ENCODE peak calls at places on chromosome 22, in nine cellular contexts. One of them, this sample, is unnamed.

GRCh38 chr22:20111045-20111688 is 4.7 kb upstream of the RANBP1 start:
- DNase-seq in A549: peak
- DNase-seq in stomach: no peak
- DNase-seq in body of pancreas: no peak
- DNase-seq in astrocyte of the spinal cord: peak
- DNase-seq in dorsolateral prefrontal cortex: no peak
- DNase-seq in fibroblast of mammary gland: peak
- DNase-seq in GM20000: peak
- DNase-seq in CD8-positive, alpha-beta T cell: peak
- DNase-seq in this sample: no peak

GRCh38 chr22:40147388-40148176 is 30.1 kb upstream of the TNRC6B start:
- DNase-seq in A549: no peak
- DNase-seq in stomach: no peak
- DNase-seq in body of pancreas: no peak
- DNase-seq in astrocyte of the spinal cord: no peak
- DNase-seq in dorsolateral prefrontal cortex: no peak
- DNase-seq in fibroblast of mammary gland: no peak
- DNase-seq in GM20000: no peak
- DNase-seq in CD8-positive, alpha-beta T cell: no peak
- DNase-seq in this sample: peak

GRCh38 chr22:49964493-49965290 is 4.1 kb downstream of the PIM3 start:
- DNase-seq in A549: no peak
- DNase-seq in stomach: peak
- DNase-seq in body of pancreas: no peak
- DNase-seq in astrocyte of the spinal cord: no peak
- DNase-seq in dorsolateral prefrontal cortex: no peak
- DNase-seq in fibroblast of mammary gland: no peak
- DNase-seq in GM20000: no peak
- DNase-seq in CD8-positive, alpha-beta T cell: no peak
- DNase-seq in this sample: no peak

GRCh38 chr22:23632178-23632577 is at the start of gene DRICH1:
- DNase-seq in A549: no peak
- DNase-seq in stomach: no peak
- DNase-seq in body of pancreas: no peak
- DNase-seq in astrocyte of the spinal cord: no peak
- DNase-seq in dorsolateral prefrontal cortex: no peak
- DNase-seq in fibroblast of mammary gland: no peak
- DNase-seq in GM20000: no peak
- DNase-seq in CD8-positive, alpha-beta T cell: peak
- DNase-seq in this sample: no peak

GRCh38 chr22:21738081-21738480 is 2.5 kb upstream of the YPEL1 start:
- DNase-seq in A549: no peak
- DNase-seq in stomach: no peak
- DNase-seq in body of pancreas: no peak
- DNase-seq in astrocyte of the spinal cord: no peak
- DNase-seq in dorsolateral prefrontal cortex: no peak
- DNase-seq in fibroblast of mammary gland: no peak
- DNase-seq in GM20000: no peak
- DNase-seq in CD8-positive, alpha-beta T cell: no peak
- DNase-seq in this sample: no peak

GRCh38 chr22:27748355-27749168 is 53.0 kb downstream of the MN1 start:
- DNase-seq in A549: no peak
- DNase-seq in stomach: no peak
- DNase-seq in body of pancreas: peak
- DNase-seq in astrocyte of the spinal cord: peak
- DNase-seq in dorsolateral prefrontal cortex: no peak
- DNase-seq in fibroblast of mammary gland: peak
- DNase-seq in GM20000: no peak
- DNase-seq in CD8-positive, alpha-beta T cell: no peak
- DNase-seq in this sample: no peak

GRCh38 chr22:50262973-50263617 is 1.6 kb upstream of the MAPK12 start:
- DNase-seq in A549: no peak
- DNase-seq in stomach: no peak
- DNase-seq in body of pancreas: no peak
- DNase-seq in astrocyte of the spinal cord: no peak
- DNase-seq in dorsolateral prefrontal cortex: no peak
- DNase-seq in fibroblast of mammary gland: no peak
- DNase-seq in GM20000: no peak
- DNase-seq in CD8-positive, alpha-beta T cell: no peak
- DNase-seq in this sample: no peak

GRCh38 chr22:50078246-50078645 is 7.0 kb downstream of the MLC1 start:
- DNase-seq in A549: no peak
- DNase-seq in stomach: no peak
- DNase-seq in body of pancreas: no peak
- DNase-seq in astrocyte of the spinal cord: no peak
- DNase-seq in dorsolateral prefrontal cortex: no peak
- DNase-seq in fibroblast of mammary gland: no peak
- DNase-seq in GM20000: no peak
- DNase-seq in CD8-positive, alpha-beta T cell: no peak
- DNase-seq in this sample: no peak

GRCh38 chr22:42623301-42623751 is 8.6 kb upstream of the POLDIP3 start:
- DNase-seq in A549: no peak
- DNase-seq in stomach: peak
- DNase-seq in body of pancreas: no peak
- DNase-seq in astrocyte of the spinal cord: no peak
- DNase-seq in dorsolateral prefrontal cortex: no peak
- DNase-seq in fibroblast of mammary gland: no peak
- DNase-seq in GM20000: peak
- DNase-seq in CD8-positive, alpha-beta T cell: no peak
- DNase-seq in this sample: no peak

GRCh38 chr22:42313804-42314581 is 43.5 kb upstream of the TCF20 start:
- DNase-seq in A549: peak
- DNase-seq in stomach: peak
- DNase-seq in body of pancreas: peak
- DNase-seq in astrocyte of the spinal cord: peak
- DNase-seq in dorsolateral prefrontal cortex: no peak
- DNase-seq in fibroblast of mammary gland: peak
- DNase-seq in GM20000: peak
- DNase-seq in CD8-positive, alpha-beta T cell: peak
- DNase-seq in this sample: peak

GRCh38 chr22:29734853-29735252 is 15.1 kb downstream of the CABP7 start:
- DNase-seq in A549: no peak
- DNase-seq in stomach: no peak
- DNase-seq in body of pancreas: no peak
- DNase-seq in astrocyte of the spinal cord: no peak
- DNase-seq in dorsolateral prefrontal cortex: no peak
- DNase-seq in fibroblast of mammary gland: no peak
- DNase-seq in GM20000: no peak
- DNase-seq in CD8-positive, alpha-beta T cell: no peak
- DNase-seq in this sample: no peak

GRCh38 chr22:44193537-44193896 is 12.8 kb downstream of the PARVG start:
- DNase-seq in A549: no peak
- DNase-seq in stomach: no peak
- DNase-seq in body of pancreas: no peak
- DNase-seq in astrocyte of the spinal cord: no peak
- DNase-seq in dorsolateral prefrontal cortex: no peak
- DNase-seq in fibroblast of mammary gland: no peak
- DNase-seq in GM20000: no peak
- DNase-seq in CD8-positive, alpha-beta T cell: no peak
- DNase-seq in this sample: no peak

GRCh38 chr22:32958021-32958420 is 100.2 kb downstream of the SYN3 start:
- DNase-seq in A549: no peak
- DNase-seq in stomach: no peak
- DNase-seq in body of pancreas: no peak
- DNase-seq in astrocyte of the spinal cord: no peak
- DNase-seq in dorsolateral prefrontal cortex: no peak
- DNase-seq in fibroblast of mammary gland: no peak
- DNase-seq in GM20000: no peak
- DNase-seq in CD8-positive, alpha-beta T cell: no peak
- DNase-seq in this sample: no peak
- TF ChIP-seq CTCF in A549: no peak
- TF ChIP-seq CTCF in stomach: no peak
- TF ChIP-seq CTCF in body of pancreas: no peak
- TF ChIP-seq CTCF in astrocyte of the spinal cord: no peak
- TF ChIP-seq CTCF in dorsolateral prefrontal cortex: no peak
- TF ChIP-seq CTCF in fibroblast of mammary gland: no peak
- TF ChIP-seq CTCF in GM20000: no peak
- TF ChIP-seq CTCF in CD8-positive, alpha-beta T cell: no peak
- TF ChIP-seq CTCF in this sample: no peak

GRCh38 chr22:46108564-46109473 is 41.5 kb upstream of the PPARA start:
- DNase-seq in A549: no peak
- DNase-seq in stomach: peak
- DNase-seq in body of pancreas: peak
- DNase-seq in astrocyte of the spinal cord: no peak
- DNase-seq in dorsolateral prefrontal cortex: no peak
- DNase-seq in fibroblast of mammary gland: peak
- DNase-seq in GM20000: no peak
- DNase-seq in CD8-positive, alpha-beta T cell: no peak
- DNase-seq in this sample: no peak
- TF ChIP-seq CTCF in A549: no peak
- TF ChIP-seq CTCF in stomach: no peak
- TF ChIP-seq CTCF in body of pancreas: no peak
- TF ChIP-seq CTCF in astrocyte of the spinal cord: no peak
- TF ChIP-seq CTCF in dorsolateral prefrontal cortex: no peak
- TF ChIP-seq CTCF in fibroblast of mammary gland: no peak
- TF ChIP-seq CTCF in GM20000: no peak
- TF ChIP-seq CTCF in CD8-positive, alpha-beta T cell: no peak
- TF ChIP-seq CTCF in this sample: no peak

DNA sequence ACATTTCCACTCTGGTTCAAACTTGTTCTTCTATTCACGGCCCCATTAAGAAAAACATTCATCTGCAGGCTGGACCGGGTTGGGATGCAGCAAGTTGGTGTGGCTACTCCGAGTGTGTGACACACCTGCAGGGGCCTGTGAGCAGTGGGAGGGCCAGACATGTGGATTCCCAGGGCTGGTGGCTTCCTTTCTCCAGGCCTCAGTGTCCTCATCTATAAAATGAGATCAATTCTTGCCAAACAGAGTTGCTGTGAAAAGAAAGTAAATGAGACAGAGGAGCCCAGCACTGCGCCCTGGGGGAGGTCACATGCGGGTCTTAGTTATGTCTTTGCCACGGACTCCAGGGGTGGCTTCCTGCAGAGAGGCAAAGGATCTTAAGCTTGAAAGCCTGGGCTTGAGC is 5.2 kb downstream of the MICALL1 start:
- DNase-seq in A549: no peak
- DNase-seq in stomach: no peak
- DNase-seq in body of pancreas: no peak
- DNase-seq in astrocyte of the spinal cord: no peak
- DNase-seq in dorsolateral prefrontal cortex: no peak
- DNase-seq in fibroblast of mammary gland: no peak
- DNase-seq in GM20000: no peak
- DNase-seq in CD8-positive, alpha-beta T cell: no peak
- DNase-seq in this sample: no peak
- TF ChIP-seq CTCF in A549: no peak
- TF ChIP-seq CTCF in stomach: no peak
- TF ChIP-seq CTCF in body of pancreas: no peak
- TF ChIP-seq CTCF in astrocyte of the spinal cord: no peak
- TF ChIP-seq CTCF in dorsolateral prefrontal cortex: no peak
- TF ChIP-seq CTCF in fibroblast of mammary gland: no peak
- TF ChIP-seq CTCF in GM20000: no peak
- TF ChIP-seq CTCF in CD8-positive, alpha-beta T cell: no peak
- TF ChIP-seq CTCF in this sample: no peak

GRCh38 chr22:35352214-35353111 is 28.4 kb upstream of the HMOX1 start:
- DNase-seq in A549: peak
- DNase-seq in stomach: peak
- DNase-seq in body of pancreas: peak
- DNase-seq in astrocyte of the spinal cord: no peak
- DNase-seq in dorsolateral prefrontal cortex: peak
- DNase-seq in fibroblast of mammary gland: peak
- DNase-seq in GM20000: no peak
- DNase-seq in CD8-positive, alpha-beta T cell: peak
- DNase-seq in this sample: peak
- TF ChIP-seq CTCF in A549: peak
- TF ChIP-seq CTCF in stomach: no peak
- TF ChIP-seq CTCF in body of pancreas: peak
- TF ChIP-seq CTCF in astrocyte of the spinal cord: no peak
- TF ChIP-seq CTCF in dorsolateral prefrontal cortex: no peak
- TF ChIP-seq CTCF in fibroblast of mammary gland: peak
- TF ChIP-seq CTCF in GM20000: peak
- TF ChIP-seq CTCF in CD8-positive, alpha-beta T cell: peak
- TF ChIP-seq CTCF in this sample: no peak

This sample was measured in endothelial cell.